ENCODE peak calls at places on chromosomes 13 and 19, in six cellular contexts. Y is fibroblast of lung; R is CD8-positive, alpha-beta T cell; O is activated CD8-positive, alpha-beta memory T cell treated with anti-CD3 and anti-CD28 coated beads for 1 hour; F is Ammon's horn; D is AG08395. Q is an unnamed sample.

GRCh38 chr13:33884506-33885221 is 66.7 kb downstream of the RFC3 start:
- DNase-seq in F (no peak), D (no peak), O (no peak), R (no peak), Y (no peak), Q (no peak)

GRCh38 chr13:48656621-48657020 is 2.9 kb downstream of the CYSLTR2 start:
- DNase-seq in Y (no peak), F (no peak), O (no peak), D (no peak), R (no peak), Q (no peak)

GRCh38 chr19:42311612-42312160 is 1.4 kb upstream of the TMEM145 start:
- DNase-seq in F (no peak), R (no peak), D (no peak), O (no peak), Y (no peak), Q (no peak)

GRCh38 chr13:32098275-32098674 is 66.7 kb downstream of the FRY start:
- DNase-seq in O (no peak), Y (no peak), R (no peak), D (no peak), F (no peak), Q (no peak)

GRCh38 chr13:29654807-29655547 is 59.5 kb upstream of the SLC7A1 start:
- DNase-seq in D (peak; percentile 82), Y (peak; percentile 88), R (no peak), F (no peak), O (no peak), Q (no peak)

GRCh38 chr19:33905937-33906577 is 109.4 kb downstream of the KCTD15 start:
- DNase-seq in O (no peak), Y (peak; percentile 11), F (no peak), R (no peak), D (peak; percentile 19), Q (no peak)

GRCh38 chr13:91280806-91281205 is 66.7 kb upstream of the MIR17HG start:
- DNase-seq in O (no peak), Y (no peak), R (no peak), D (no peak), F (no peak), Q (no peak)

GRCh38 chr19:290539-291521 is at the start of gene PLPP2:
- DNase-seq in D (peak; percentile 52), R (peak; percentile 36), Y (peak; percentile 35), F (peak; percentile 86), O (no peak), Q (no peak)

GRCh38 chr13:98220188-98220765 is 43.2 kb upstream of the RNF113B start:
- DNase-seq in Y (peak; percentile 47), R (no peak), F (no peak), D (no peak), O (no peak), Q (no peak)

GRCh38 chr13:110706570-110707378 is 858 bp upstream of the CARS2 start:
- DNase-seq in R (no peak), F (no peak), Y (no peak), D (no peak), O (no peak), Q (no peak)

GRCh38 chr13:76383671-76384461 is 502.3 kb downstream of the KCTD12 start:
- DNase-seq in D (peak; percentile 67), Y (peak; percentile 92), F (peak; percentile 47), R (no peak), O (no peak), Q (no peak)

GRCh38 chr19:17125728-17126677 is 50.4 kb downstream of the MYO9B start:
- DNase-seq in D (peak; percentile 47), R (peak; percentile 80), O (peak; percentile 40), Y (peak; percentile 13), F (peak; percentile 75), Q (peak; percentile 93)

GRCh38 chr13:43346427-43346826 is 323.0 kb downstream of the DNAJC15 start:
- DNase-seq in O (no peak), Y (peak; percentile 52), D (no peak), F (no peak), R (no peak), Q (no peak)

GRCh38 chr19:41255171-41255570 is 9.0 kb upstream of the HNRNPUL1 start:
- DNase-seq in R (no peak), O (no peak), Y (no peak), F (no peak), D (no peak), Q (no peak)

GRCh38 chr13:26019881-26020535 is 31.8 kb downstream of the SHISA2 start:
- DNase-seq in F (no peak), O (no peak), Y (peak; percentile 89), D (peak; percentile 63), R (no peak), Q (no peak)

GRCh38 chr19:40862785-40863184 is 12.5 kb upstream of the CYP2A6 start:
- DNase-seq in D (peak; percentile 14), R (no peak), O (no peak), F (no peak), Y (no peak), Q (no peak)

GRCh38 chr13:76349700-76350099 is 536.5 kb downstream of the KCTD12 start:
- DNase-seq in D (no peak), F (no peak), Y (no peak), R (no peak), O (no peak), Q (no peak)

GRCh38 chr13:93098972-93099371 is 127.6 kb upstream of the GPC6 start:
- DNase-seq in Y (no peak), D (no peak), F (no peak), O (no peak), R (no peak), Q (no peak)

GRCh38 chr13:30314069-30314468 is 6.7 kb upstream of the KATNAL1 start:
- DNase-seq in Y (no peak), F (no peak), D (no peak), O (no peak), R (no peak), Q (no peak)

GRCh38 chr13:47747901-47748300 is 253.2 kb downstream of the SUCLA2 start:
- DNase-seq in R (no peak), D (no peak), F (no peak), O (no peak), Y (no peak), Q (no peak)

GRCh38 chr19:5338661-5339469 is 1.7 kb downstream of the PTPRS start:
- DNase-seq in O (no peak), D (no peak), R (no peak), F (peak; percentile 37), Y (no peak), Q (no peak)

GRCh38 chr13:101152184-101152583 is 264.1 kb downstream of the NALCN start:
- DNase-seq in D (no peak), Y (no peak), R (no peak), F (no peak), O (no peak), Q (no peak)

GRCh38 chr19:16749326-16749725 is 29.7 kb downstream of the NWD1 start:
- DNase-seq in O (no peak), F (no peak), D (no peak), Y (no peak), R (no peak), Q (no peak)

GRCh38 chr13:73757471-73758233 is 376.6 kb downstream of the KLF12 start:
- DNase-seq in R (no peak), O (no peak), F (no peak), Y (peak; percentile 61), D (peak; percentile 28), Q (no peak)

GRCh38 chr13:40983725-40984669 is 35.1 kb downstream of the ELF1 start:
- DNase-seq in O (no peak), Y (no peak), D (no peak), R (no peak), F (no peak), Q (no peak)

GRCh38 chr13:76882431-76882830 is 3.8 kb downstream of the KCTD12 start:
- DNase-seq in Y (peak; percentile 33), R (no peak), D (peak; percentile 50), F (peak; percentile 50), O (no peak), Q (no peak)

GRCh38 chr13:20160346-20161274 is at the start of gene GJA3:
- DNase-seq in F (no peak), D (peak; percentile 26), R (peak; percentile 64), Y (peak; percentile 44), O (peak; percentile 42), Q (peak; percentile 17)

GRCh38 chr19:28700176-28700575 is 512.8 kb downstream of the UQCRFS1 start:
- DNase-seq in D (no peak), O (no peak), Y (no peak), R (no peak), F (no peak), Q (no peak)

GRCh38 chr13:28637714-28638355 is 21.1 kb upstream of the POMP start:
- DNase-seq in R (no peak), D (no peak), F (no peak), Y (no peak), O (no peak), Q (no peak)